ENCODE peak calls at places on chromosomes 13 and 19, in four cellular contexts. O is K562, S is PC-3, Z is mesendoderm. P is an unnamed sample.

GRCh38 chr19:6744381-6745288 is 5.2 kb downstream of the TRIP10 start:
- DNase-seq in S (peak; percentile 96), O (no peak), Z (peak; percentile 67), P (no peak)

GRCh38 chr13:42354246-42355117 is 82.5 kb downstream of the AKAP11 start:
- DNase-seq in O (peak; percentile 2), Z (peak; percentile 37), S (peak; percentile 43), P (peak; percentile 19)

GRCh38 chr19:511101-511841 is 4.0 kb downstream of the TPGS1 start:
- DNase-seq in Z (peak; percentile 95), S (no peak), O (no peak), P (no peak)

GRCh38 chr19:38596057-38596981 is 21.4 kb downstream of the MAP4K1 start:
- DNase-seq in S (peak; percentile 14), Z (peak; percentile 91), O (peak; percentile 95), P (peak; percentile 98)

GRCh38 chr13:40313269-40314200 is 352.9 kb downstream of the FOXO1 start:
- DNase-seq in O (no peak), S (no peak), Z (no peak), P (no peak)

GRCh38 chr13:31045621-31046081 is 113.2 kb downstream of the TEX26 start:
- DNase-seq in O (peak; percentile 55), Z (peak; percentile 90), S (peak; percentile 93), P (no peak)

GRCh38 chr19:39211731-39212376 is 7.8 kb upstream of the SYCN start:
- DNase-seq in Z (no peak), S (no peak), O (no peak), P (no peak)

GRCh38 chr19:41860419-41861097 is 503 bp downstream of the RPS19 start:
- DNase-seq in Z (no peak), O (no peak), S (no peak), P (no peak)

GRCh38 chr19:10305139-10305806 is 4.3 kb downstream of the ZGLP1 start:
- DNase-seq in O (peak; percentile 53), S (no peak), Z (no peak), P (no peak)

GRCh38 chr13:60028021-60028420 is 135.7 kb downstream of the DIAPH3 start:
- DNase-seq in S (no peak), O (no peak), Z (no peak), P (no peak)

GRCh38 chr13:35768126-35768525 is 291.6 kb upstream of the MAB21L1 start:
- DNase-seq in Z (no peak), O (no peak), S (no peak), P (no peak)

GRCh38 chr19:13896227-13896626 is 9.7 kb downstream of the BRME1 start:
- DNase-seq in O (no peak), S (no peak), Z (no peak), P (no peak)

GRCh38 chr19:46745521-46746280 is at the start of gene FKRP:
- DNase-seq in S (no peak), Z (no peak), O (peak; percentile 33), P (peak; percentile 56)

GRCh38 chr13:48126944-48127814 is 32.3 kb upstream of the MED4 start:
- DNase-seq in S (peak; percentile 66), O (peak; percentile 61), Z (peak; percentile 93), P (peak; percentile 88)

GRCh38 chr13:21221268-21221667 is 44.8 kb downstream of the MRPL57 start:
- DNase-seq in S (no peak), O (no peak), Z (no peak), P (no peak)

GRCh38 chr19:42066075-42066754 is 3.8 kb downstream of the GRIK5 start:
- DNase-seq in S (peak; percentile 40), O (peak; percentile 57), Z (peak; percentile 85), P (peak; percentile 84)

GRCh38 chr13:22427041-22427440 is 753.7 kb upstream of the SGCG start:
- DNase-seq in S (no peak), Z (no peak), O (no peak), P (no peak)

GRCh38 chr19:46693760-46694159 is 23.2 kb downstream of the PRKD2 start:
- DNase-seq in Z (no peak), O (no peak), S (no peak), P (no peak)

GRCh38 chr19:48539503-48540096 is 12.4 kb upstream of the SULT2B1 start:
- DNase-seq in S (peak; percentile 84), Z (no peak), O (peak; percentile 50), P (no peak)

GRCh38 chr19:10744222-10744847 is 26.5 kb downstream of the DNM2 start:
- DNase-seq in Z (no peak), O (no peak), S (no peak), P (no peak)

GRCh38 chr19:45643927-45644771 is 5.0 kb upstream of the EML2 start:
- DNase-seq in Z (peak; percentile 23), O (no peak), S (no peak), P (no peak)

GRCh38 chr19:45798995-45799517 is 6.4 kb upstream of the DMWD start:
- DNase-seq in S (peak; percentile 65), Z (peak; percentile 54), O (peak; percentile 72), P (peak; percentile 78)

GRCh38 chr13:44153536-44153935 is 220.1 kb upstream of the SERP2 start:
- DNase-seq in O (no peak), Z (no peak), S (no peak), P (no peak)

GRCh38 chr19:55014714-55015113 is 23.4 kb downstream of the GP6 start:
- DNase-seq in S (peak; percentile 25), Z (no peak), O (no peak), P (no peak)

GRCh38 chr19:55147408-55148251 is 1.4 kb downstream of the TNNT1 start:
- DNase-seq in S (peak; percentile 15), Z (peak; percentile 54), O (peak; percentile 50), P (peak; percentile 65)

GRCh38 chr19:43229315-43229714 is 23.9 kb upstream of the PSG4 start:
- DNase-seq in S (peak; percentile 50), Z (peak; percentile 14), O (peak; percentile 46), P (peak; percentile 52)

GRCh38 chr13:86840250-86841191 is 830.6 kb upstream of the SLITRK5 start:
- DNase-seq in S (no peak), O (no peak), Z (no peak), P (no peak)

GRCh38 chr19:6374179-6374709 is 1.5 kb downstream of the PSPN start:
- DNase-seq in Z (no peak), S (no peak), O (no peak), P (no peak)

GRCh38 chr19:47542030-47542475 is 27.2 kb upstream of the NAPA start:
- DNase-seq in Z (no peak), O (no peak), S (no peak), P (no peak)

GRCh38 chr13:31267126-31267784 is 67.5 kb downstream of the B3GLCT start:
- DNase-seq in O (no peak), S (no peak), Z (no peak), P (no peak)

GRCh38 chr19:1774999-1775772 is 21.9 kb downstream of the ONECUT3 start:
- DNase-seq in O (peak; percentile 89), Z (peak; percentile 91), S (no peak), P (peak; percentile 83)

GRCh38 chr19:1084024-1084868 is 10.9 kb downstream of the POLR2E start:
- DNase-seq in S (no peak), O (no peak), Z (no peak), P (no peak)

GRCh38 chr19:7978196-7978825 is 27.1 kb downstream of the ELAVL1 start:
- DNase-seq in O (no peak), Z (no peak), S (peak; percentile 15), P (no peak)

GRCh38 chr19:51259348-51260245 is 8.7 kb downstream of the SIGLECL1 start:
- DNase-seq in O (peak; percentile 74), Z (peak; percentile 62), S (peak; percentile 78), P (peak; percentile 72)

GRCh38 chr13:65468628-65469027 is 1761.5 kb downstream of the PCDH9 start:
- DNase-seq in Z (no peak), O (peak; percentile 0), S (no peak), P (no peak)

GRCh38 chr19:56091066-56091490 is 30.0 kb downstream of the ZNF787 start:
- DNase-seq in S (peak; percentile 19), Z (no peak), O (no peak), P (no peak)

GRCh38 chr13:19838726-19839342 is 24.6 kb downstream of the ZMYM5 start:
- DNase-seq in O (no peak), Z (no peak), S (no peak), P (no peak)
- H3K79me2 ChIP-seq in O (no peaks in the 10 kb centered on the region), Z (no peaks in the 10 kb centered on the region), S (peaks cover 17% of the 10 kb centered on the region), P (peaks cover 22% of the 10 kb centered on the region)

GRCh38 chr13:110714798-110715394 is 1.4 kb downstream of the ING1 start:
- DNase-seq in S (peak; percentile 37), O (peak; percentile 50), Z (peak; percentile 79), P (peak; percentile 64)
- H3K79me2 ChIP-seq in S (peaks cover 60% of the 10 kb centered on the region), O (peaks cover 67% of the 10 kb centered on the region), Z (peaks cover 49% of the 10 kb centered on the region), P (peaks cover 53% of the 10 kb centered on the region)

GRCh38 chr13:112756081-112756480 is 66.2 kb downstream of the ATP11A start:
- DNase-seq in S (no peak), O (no peak), Z (no peak), P (no peak)
- H3K79me2 ChIP-seq in S (no peaks in the 10 kb centered on the region), O (no peaks in the 10 kb centered on the region), Z (no peaks in the 10 kb centered on the region), P (peaks cover 75% of the 10 kb centered on the region)

DNA sequence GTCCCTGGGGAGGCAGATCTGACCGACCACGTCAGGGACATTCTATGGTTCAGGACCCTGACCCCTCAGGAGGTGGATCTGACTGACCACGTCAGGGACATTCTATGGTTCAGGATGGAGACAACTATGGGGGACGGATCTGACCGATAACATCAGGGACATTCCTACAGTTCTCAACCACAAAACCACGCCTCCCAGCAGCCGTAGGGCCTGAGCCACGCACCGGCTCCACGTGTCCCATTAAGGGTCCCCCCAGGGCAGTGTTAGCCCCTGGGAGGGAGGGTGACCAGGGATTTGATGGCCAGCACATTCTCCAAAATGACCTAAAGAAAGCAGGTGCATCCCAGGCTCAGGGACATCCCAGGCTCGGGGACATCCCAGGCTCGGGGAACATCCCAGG is 49.0 kb upstream of the C13orf46 start:
- DNase-seq in Z (no peak), O (no peak), S (no peak), P (no peak)
- H3K79me2 ChIP-seq in Z (no peaks in the 10 kb centered on the region), O (no peaks in the 10 kb centered on the region), S (no peaks in the 10 kb centered on the region), P (no peaks in the 10 kb centered on the region)

DNA sequence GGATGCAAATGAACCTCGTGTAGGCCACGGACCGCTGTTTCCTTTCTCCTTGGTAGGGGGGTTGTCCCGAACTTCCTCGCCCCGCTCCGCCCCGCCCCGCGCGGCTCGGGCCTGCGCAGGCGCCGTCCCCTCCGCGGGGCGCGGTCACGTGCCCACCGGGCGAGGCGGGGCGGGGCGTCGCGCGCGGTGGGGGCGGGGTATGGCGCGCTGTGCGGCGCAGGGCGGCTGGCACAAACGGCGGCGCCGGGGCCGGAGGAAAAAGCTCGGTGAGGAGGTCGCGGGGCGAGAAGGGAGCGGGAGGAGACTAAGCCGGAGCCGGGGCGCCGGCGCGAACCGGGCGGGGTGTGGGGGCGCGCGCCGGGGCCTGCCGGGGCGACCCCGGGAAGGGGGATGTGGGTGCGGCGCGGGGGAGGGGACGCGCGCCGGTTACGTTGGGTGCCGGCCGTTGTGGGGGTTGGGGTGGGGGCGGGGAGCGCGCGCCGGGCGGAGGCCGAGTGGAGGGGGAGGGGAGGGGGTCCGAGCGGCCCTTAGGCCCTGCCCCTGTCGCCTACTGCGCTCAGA is at the start of gene EGLN2:
- DNase-seq in S (no peak), Z (no peak), O (peak; percentile 68), P (peak; percentile 54)
- H3K79me2 ChIP-seq in S (peaks cover 46% of the 10 kb centered on the region), Z (peaks cover 46% of the 10 kb centered on the region), O (peaks cover 48% of the 10 kb centered on the region), P (peaks cover 46% of the 10 kb centered on the region)